ENCODE peak calls at places on chromosomes 5 and 9, in ten cellular contexts. K, Y, D, X, B, M, A, H, Q and O are unnamed samples.

GRCh38 chr9:100269656-100270055 is 83.1 kb downstream of the TEX10 start:
- DNase-seq in K (no peak), H (no peak), X (no peak), Q (no peak), M (no peak), D (no peak), B (no peak), A (no peak), Y (no peak), O (no peak)

GRCh38 chr5:86461169-86461956 is 156.4 kb upstream of the COX7C start:
- DNase-seq in Y (no peak), K (peak), X (no peak), A (no peak), H (no peak), M (no peak), Q (no peak), B (no peak), D (no peak), O (no peak)

GRCh38 chr9:123834907-123835562 is 94.9 kb downstream of the DENND1A start:
- DNase-seq in B (no peak), Y (no peak), H (no peak), M (no peak), X (no peak), D (peak), Q (no peak), K (no peak), A (no peak), O (no peak)

GRCh38 chr9:121776009-121776738 is 124.7 kb downstream of the DAB2IP start:
- DNase-seq in A (no peak), Y (no peak), D (no peak), Q (peak), K (no peak), X (no peak), B (no peak), M (no peak), H (no peak), O (no peak)

GRCh38 chr5:145350501-145350900 is 484.6 kb downstream of the PRELID2 start:
- DNase-seq in M (no peak), Q (no peak), D (no peak), X (no peak), H (no peak), Y (no peak), K (peak), A (no peak), B (no peak), O (no peak)

GRCh38 chr9:35598863-35599590 is 6.0 kb upstream of the TESK1 start:
- DNase-seq in X (no peak), D (no peak), Y (no peak), Q (peak), K (no peak), M (no peak), H (no peak), B (no peak), A (no peak), O (no peak)

GRCh38 chr5:67518227-67518626 is 321.6 kb upstream of the CD180 start:
- DNase-seq in X (no peak), D (no peak), Q (no peak), A (no peak), H (no peak), K (no peak), B (no peak), Y (no peak), M (no peak), O (no peak)

GRCh38 chr5:10352404-10353240 is 873 bp upstream of the MARCHF6 start:
- DNase-seq in X (no peak), Q (no peak), K (no peak), Y (no peak), M (no peak), H (no peak), A (no peak), D (no peak), B (peak), O (no peak)

GRCh38 chr5:2739360-2740050 is 12.0 kb downstream of the IRX2 start:
- DNase-seq in D (no peak), K (no peak), Y (no peak), M (no peak), X (no peak), A (no peak), B (no peak), H (no peak), Q (no peak), O (no peak)

GRCh38 chr9:71819115-71819739 is 50.9 kb upstream of the CEMIP2 start:
- DNase-seq in X (peak), Q (peak), H (peak), M (peak), B (peak), A (no peak), D (peak), K (no peak), Y (no peak), O (no peak)

GRCh38 chr5:132253008-132253441 is 4.5 kb upstream of the PDLIM4 start:
- DNase-seq in X (no peak), B (no peak), Y (no peak), K (no peak), Q (no peak), D (no peak), M (no peak), H (no peak), A (peak), O (no peak)

GRCh38 chr5:95620030-95620869 is at the start of gene GPR150:
- DNase-seq in A (no peak), K (no peak), Y (peak), H (peak), M (peak), Q (peak), X (peak), D (peak), B (peak), O (peak)

GRCh38 chr9:135308809-135309762 is 170.5 kb upstream of the PPP1R26 start:
- DNase-seq in X (no peak), A (no peak), D (no peak), Q (no peak), Y (no peak), K (no peak), M (no peak), H (no peak), B (no peak), O (no peak)

GRCh38 chr5:39231705-39232525 is 12.6 kb upstream of the FYB1 start:
- DNase-seq in Q (no peak), K (peak), Y (no peak), D (no peak), B (no peak), X (no peak), M (no peak), A (no peak), H (peak), O (no peak)

GRCh38 chr5:73454379-73455036 is 5.9 kb upstream of the FOXD1 start:
- DNase-seq in Q (no peak), D (peak), B (peak), X (no peak), H (no peak), K (peak), M (peak), Y (no peak), A (no peak), O (no peak)